ENCODE peak calls at places on chromosomes 6 and 20, in four cellular contexts. One of them, this sample, is unnamed.

GRCh38 chr20:19977373-19977770 is 39.8 kb upstream of the NAA20 start:
- DNase-seq in cardiac muscle cell: no peak
- DNase-seq in ascending aorta: no peak
- DNase-seq in stomach: no peak
- DNase-seq in this sample: no peak

GRCh38 chr20:47546184-47547033 is 44.7 kb downstream of the NCOA3 start:
- DNase-seq in cardiac muscle cell: no peak
- DNase-seq in ascending aorta: no peak
- DNase-seq in stomach: no peak
- DNase-seq in this sample: no peak

GRCh38 chr6:5677219-5678000 is 329.3 kb downstream of the NRN1 start:
- DNase-seq in cardiac muscle cell: no peak
- DNase-seq in ascending aorta: no peak
- DNase-seq in stomach: no peak
- DNase-seq in this sample: no peak

GRCh38 chr20:33559994-33560393 is 70.1 kb downstream of the CBFA2T2 start:
- DNase-seq in cardiac muscle cell: no peak
- DNase-seq in ascending aorta: no peak
- DNase-seq in stomach: no peak
- DNase-seq in this sample: no peak

GRCh38 chr6:142746524-142746923 is 198.5 kb downstream of the HIVEP2 start:
- DNase-seq in cardiac muscle cell: peak; percentile 77
- DNase-seq in ascending aorta: no peak
- DNase-seq in stomach: no peak
- DNase-seq in this sample: no peak

GRCh38 chr20:54606384-54606783 is 131.0 kb downstream of the DOK5 start:
- DNase-seq in cardiac muscle cell: no peak
- DNase-seq in ascending aorta: no peak
- DNase-seq in stomach: no peak
- DNase-seq in this sample: no peak

GRCh38 chr20:24966317-24967012 is 17.4 kb downstream of the CST7 start:
- DNase-seq in cardiac muscle cell: no peak
- DNase-seq in ascending aorta: no peak
- DNase-seq in stomach: no peak
- DNase-seq in this sample: no peak

GRCh38 chr6:36290668-36291620 is 21.1 kb downstream of the PNPLA1 start:
- DNase-seq in cardiac muscle cell: no peak
- DNase-seq in ascending aorta: no peak
- DNase-seq in stomach: no peak
- DNase-seq in this sample: peak; percentile 77

GRCh38 chr6:2266031-2266430 is 20.6 kb upstream of the GMDS start:
- DNase-seq in cardiac muscle cell: no peak
- DNase-seq in ascending aorta: no peak
- DNase-seq in stomach: no peak
- DNase-seq in this sample: no peak
- H3K27ac ChIP-seq in cardiac muscle cell: no peak overlapping the region
- H3K27ac ChIP-seq in ascending aorta: no peak overlapping the region
- H3K27ac ChIP-seq in stomach: no peak overlapping the region
- H3K27ac ChIP-seq in this sample: no peak overlapping the region

DNA sequence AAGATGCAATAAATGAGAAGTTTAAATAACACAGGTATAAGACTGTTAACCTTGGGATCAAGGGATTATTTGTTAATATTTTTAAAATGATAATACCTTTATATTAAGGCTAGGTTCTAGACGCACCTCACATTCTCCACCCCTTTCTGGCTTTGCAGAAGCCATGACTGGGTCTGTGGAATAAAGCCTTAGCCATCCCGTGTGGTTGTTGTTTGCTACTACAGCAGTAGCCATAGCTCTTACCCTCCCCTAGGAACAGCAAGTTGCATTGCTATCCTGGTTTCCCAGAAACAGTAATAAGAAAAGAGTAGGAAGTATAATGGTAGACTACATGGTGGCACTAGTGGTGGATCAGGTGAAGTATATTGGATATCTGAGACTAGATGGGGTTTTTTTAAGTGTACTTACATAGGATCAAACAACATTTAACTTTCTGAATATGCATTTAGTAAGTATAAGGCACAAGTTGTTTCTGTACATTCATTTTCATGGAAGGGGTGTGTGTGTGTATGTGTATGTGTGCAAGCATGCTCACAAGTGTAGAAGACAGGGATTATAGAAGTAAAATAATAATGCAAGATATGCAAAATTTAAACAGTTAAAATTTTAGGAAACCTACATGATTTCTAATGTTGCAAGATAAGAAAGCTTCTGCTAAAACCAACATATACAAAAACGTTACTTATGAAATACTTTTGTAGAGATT is 384.2 kb downstream of the PRKN start:
- DNase-seq in cardiac muscle cell: no peak
- DNase-seq in ascending aorta: no peak
- DNase-seq in stomach: no peak
- DNase-seq in this sample: no peak
- TF ChIP-seq CTCF in cardiac muscle cell: no peak
- TF ChIP-seq CTCF in ascending aorta: no peak
- TF ChIP-seq CTCF in stomach: no peak
- TF ChIP-seq CTCF in this sample: no peak

GRCh38 chr20:1328680-1329330 is at the start of gene SDCBP2:
- DNase-seq in cardiac muscle cell: no peak
- DNase-seq in ascending aorta: peak; percentile 60
- DNase-seq in stomach: peak; percentile 89
- DNase-seq in this sample: peak; percentile 94
- H3K27ac ChIP-seq in cardiac muscle cell: no peak within 1 kb of the TSS
- H3K27ac ChIP-seq in ascending aorta: peak within 1 kb of the TSS; percentile 32
- H3K27ac ChIP-seq in stomach: peak within 1 kb of the TSS; percentile 99
- H3K27ac ChIP-seq in this sample: peak within 1 kb of the TSS; percentile 97

GRCh38 chr6:44223471-44224153 is at the start of gene SLC29A1:
- DNase-seq in cardiac muscle cell: peak; percentile 87
- DNase-seq in ascending aorta: peak; percentile 82
- DNase-seq in stomach: peak; percentile 76
- DNase-seq in this sample: peak; percentile 87
- TF ChIP-seq CTCF in cardiac muscle cell: no peak
- TF ChIP-seq CTCF in ascending aorta: peak; percentile 6
- TF ChIP-seq CTCF in stomach: no peak
- TF ChIP-seq CTCF in this sample: no peak